ENCODE peak calls at places on chromosomes 11 and 22, in eight cellular contexts. D, V, J, F, P, L, T and B are unnamed samples. For H3K27me3 and H3K4me1, the result is how much of the 10 kb centered on the place peaks cover.

GRCh38 chr11:68314886-68315580 is 2.6 kb downstream of the LRP5 start:
- DNase-seq in D (peak), V (peak), J (peak), F (no peak), P (no peak), L (no peak), T (peak), B (peak)

GRCh38 chr22:35611891-35612576 is 5.1 kb downstream of the MB start:
- DNase-seq in D (no peak), V (no peak), J (no peak), F (no peak), P (no peak), L (no peak), T (no peak), B (no peak)

GRCh38 chr11:85114786-85115185 is 512.4 kb downstream of the DLG2 start:
- DNase-seq in D (no peak), V (no peak), J (peak), F (no peak), P (no peak), L (no peak), T (no peak), B (no peak)

GRCh38 chr11:9137293-9138132 is 46.1 kb upstream of the SCUBE2 start:
- DNase-seq in D (peak), V (peak), J (peak), F (peak), P (peak), L (peak), T (peak), B (peak)

GRCh38 chr11:120112174-120112796 is 25.6 kb downstream of the TRIM29 start:
- DNase-seq in D (no peak), V (no peak), J (no peak), F (no peak), P (no peak), L (no peak), T (peak), B (peak)

GRCh38 chr22:49725516-49725915 is 102.2 kb downstream of the BRD1 start:
- DNase-seq in D (no peak), V (no peak), J (no peak), F (no peak), P (no peak), L (no peak), T (no peak), B (no peak)

GRCh38 chr22:22030493-22031182 is 48.1 kb upstream of the TOP3B start:
- DNase-seq in D (no peak), V (peak), J (peak), F (no peak), P (no peak), L (no peak), T (peak), B (no peak)

GRCh38 chr11:101960231-101960630 is 43.9 kb upstream of the ANGPTL5 start:
- DNase-seq in D (no peak), V (no peak), J (no peak), F (no peak), P (no peak), L (no peak), T (no peak), B (no peak)

GRCh38 chr11:197741-198235 is 4.9 kb downstream of the SCGB1C1 start:
- DNase-seq in D (no peak), V (no peak), J (no peak), F (no peak), P (peak), L (peak), T (no peak), B (peak)

GRCh38 chr11:134555510-134555909 is 143.5 kb upstream of the B3GAT1 start:
- DNase-seq in D (no peak), V (no peak), J (no peak), F (no peak), P (no peak), L (no peak), T (no peak), B (no peak)

GRCh38 chr11:134554861-134555260 is 142.8 kb upstream of the B3GAT1 start:
- DNase-seq in D (no peak), V (no peak), J (no peak), F (no peak), P (no peak), L (no peak), T (no peak), B (no peak)

GRCh38 chr11:134554106-134554505 is 142.1 kb upstream of the B3GAT1 start:
- DNase-seq in D (no peak), V (no peak), J (no peak), F (no peak), P (no peak), L (no peak), T (no peak), B (no peak)

GRCh38 chr11:134557571-134558257 is 145.7 kb upstream of the B3GAT1 start:
- DNase-seq in D (no peak), V (no peak), J (no peak), F (no peak), P (peak), L (no peak), T (no peak), B (no peak)

GRCh38 chr11:134556186-134556585 is 144.1 kb upstream of the B3GAT1 start:
- DNase-seq in D (no peak), V (no peak), J (no peak), F (no peak), P (no peak), L (no peak), T (no peak), B (no peak)
- H3K27me3 ChIP-seq in D (under half), V (under half), J (under half), F (under half), P (under half), L (under half), T (under half), B (under half)

GRCh38 chr11:60905551-60906113 is 753 bp downstream of the PRPF19 start:
- DNase-seq in D (peak), V (no peak), J (peak), F (peak), P (no peak), L (no peak), T (no peak), B (peak)
- H3K4me3 ChIP-seq in D (peak), V (peak), J (peak), F (peak), P (peak), L (peak), T (peak), B (peak)

GRCh38 chr11:12248330-12248729 is 129.0 kb upstream of the PARVA start:
- DNase-seq in D (peak), V (no peak), J (peak), F (no peak), P (peak), L (no peak), T (no peak), B (no peak)

GRCh38 chr11:12249590-12250260 is 127.6 kb upstream of the PARVA start:
- DNase-seq in D (peak), V (no peak), J (no peak), F (no peak), P (no peak), L (no peak), T (no peak), B (no peak)

GRCh38 chr11:12258451-12258850 is 118.9 kb upstream of the PARVA start:
- DNase-seq in D (no peak), V (no peak), J (peak), F (no peak), P (no peak), L (no peak), T (peak), B (peak)

GRCh38 chr11:12251651-12252560 is 125.5 kb upstream of the PARVA start:
- DNase-seq in D (no peak), V (no peak), J (no peak), F (no peak), P (no peak), L (no peak), T (no peak), B (peak)

GRCh38 chr11:12253843-12254281 is 123.5 kb upstream of the PARVA start:
- DNase-seq in D (no peak), V (no peak), J (no peak), F (no peak), P (no peak), L (no peak), T (no peak), B (peak)
- H3K4me1 ChIP-seq in D (under half), V (under half), J (under half), F (under half), P (under half), L (under half), T (under half), B (under half)

GRCh38 chr11:2789331-2789730 is 89.5 kb upstream of the KCNQ1OT1 start:
- DNase-seq in D (peak), V (no peak), J (no peak), F (no peak), P (no peak), L (peak), T (no peak), B (peak)
- H3K27me3 ChIP-seq in D (under half), V (under half), J (under half), F (under half), P (under half), L (under half), T (under half), B (half or more)

GRCh38 chr11:19393941-19394340 is 153.2 kb upstream of the E2F8 start:
- DNase-seq in D (no peak), V (no peak), J (peak), F (no peak), P (no peak), L (no peak), T (no peak), B (no peak)
- H3K4me3 ChIP-seq in D (no peak), V (no peak), J (no peak), F (no peak), P (no peak), L (no peak), T (no peak), B (no peak)

GRCh38 chr11:86941077-86941870 is 13.9 kb downstream of the FZD4 start:
- DNase-seq in D (no peak), V (no peak), J (peak), F (no peak), P (no peak), L (no peak), T (no peak), B (no peak)

GRCh38 chr11:86941871-86942208 is 13.4 kb downstream of the FZD4 start:
- DNase-seq in D (no peak), V (no peak), J (no peak), F (no peak), P (no peak), L (no peak), T (no peak), B (peak)

GRCh38 chr11:86938900-86939880 is 16.0 kb downstream of the FZD4 start:
- DNase-seq in D (no peak), V (peak), J (peak), F (no peak), P (no peak), L (no peak), T (peak), B (peak)

GRCh38 chr11:86938203-86938899 is 16.8 kb downstream of the FZD4 start:
- DNase-seq in D (no peak), V (no peak), J (no peak), F (no peak), P (no peak), L (no peak), T (peak), B (no peak)

DNA sequence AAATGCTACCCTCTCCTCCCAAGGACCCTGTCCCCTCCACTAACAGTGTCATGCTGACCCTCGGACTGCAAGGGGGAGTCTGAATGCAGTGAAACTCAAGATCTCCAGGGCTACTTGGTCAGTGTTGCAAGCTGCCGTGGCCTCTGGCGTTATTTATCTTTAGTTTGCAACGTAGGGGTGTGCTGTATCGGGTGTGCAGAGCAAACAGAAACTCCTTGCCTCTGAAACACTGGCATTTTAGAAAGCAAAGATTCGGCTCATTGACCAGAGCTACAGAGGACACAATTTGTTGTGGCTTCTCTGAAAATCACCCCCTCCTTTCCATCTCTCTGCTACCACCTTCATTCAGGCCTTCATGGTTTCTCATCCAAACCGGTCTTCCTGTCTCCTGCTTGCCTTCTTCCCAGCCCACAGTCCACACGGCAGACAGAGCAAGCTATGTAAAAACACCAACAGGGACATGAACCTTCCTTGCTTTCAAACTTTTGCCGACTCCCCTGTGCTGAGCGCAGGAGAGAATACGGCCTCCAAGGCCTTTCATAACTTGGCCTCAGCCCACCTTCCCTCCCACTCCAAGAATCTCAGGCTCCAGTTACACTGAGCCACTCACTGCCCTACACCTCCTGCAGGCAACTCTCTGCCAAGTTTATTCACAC is 14.9 kb downstream of the FZD4 start:
- DNase-seq in D (peak), V (peak), J (peak), F (no peak), P (no peak), L (no peak), T (peak), B (peak)
- H3K4me1 ChIP-seq in D (under half), V (half or more), J (under half), F (under half), P (under half), L (under half), T (under half), B (under half)

GRCh38 chr11:69703711-69704507 is at the start of gene FGF19:
- DNase-seq in D (no peak), V (no peak), J (no peak), F (no peak), P (no peak), L (no peak), T (peak), B (peak)

GRCh38 chr11:69707156-69707555 is 3.3 kb upstream of the FGF19 start:
- DNase-seq in D (no peak), V (no peak), J (no peak), F (no peak), P (no peak), L (no peak), T (peak), B (no peak)

GRCh38 chr11:69704508-69705245 is 855 bp upstream of the FGF19 start:
- DNase-seq in D (no peak), V (peak), J (no peak), F (no peak), P (no peak), L (no peak), T (peak), B (peak)

GRCh38 chr11:69705246-69705856 is 1.5 kb upstream of the FGF19 start:
- DNase-seq in D (no peak), V (no peak), J (no peak), F (no peak), P (no peak), L (no peak), T (no peak), B (peak)

DNA sequence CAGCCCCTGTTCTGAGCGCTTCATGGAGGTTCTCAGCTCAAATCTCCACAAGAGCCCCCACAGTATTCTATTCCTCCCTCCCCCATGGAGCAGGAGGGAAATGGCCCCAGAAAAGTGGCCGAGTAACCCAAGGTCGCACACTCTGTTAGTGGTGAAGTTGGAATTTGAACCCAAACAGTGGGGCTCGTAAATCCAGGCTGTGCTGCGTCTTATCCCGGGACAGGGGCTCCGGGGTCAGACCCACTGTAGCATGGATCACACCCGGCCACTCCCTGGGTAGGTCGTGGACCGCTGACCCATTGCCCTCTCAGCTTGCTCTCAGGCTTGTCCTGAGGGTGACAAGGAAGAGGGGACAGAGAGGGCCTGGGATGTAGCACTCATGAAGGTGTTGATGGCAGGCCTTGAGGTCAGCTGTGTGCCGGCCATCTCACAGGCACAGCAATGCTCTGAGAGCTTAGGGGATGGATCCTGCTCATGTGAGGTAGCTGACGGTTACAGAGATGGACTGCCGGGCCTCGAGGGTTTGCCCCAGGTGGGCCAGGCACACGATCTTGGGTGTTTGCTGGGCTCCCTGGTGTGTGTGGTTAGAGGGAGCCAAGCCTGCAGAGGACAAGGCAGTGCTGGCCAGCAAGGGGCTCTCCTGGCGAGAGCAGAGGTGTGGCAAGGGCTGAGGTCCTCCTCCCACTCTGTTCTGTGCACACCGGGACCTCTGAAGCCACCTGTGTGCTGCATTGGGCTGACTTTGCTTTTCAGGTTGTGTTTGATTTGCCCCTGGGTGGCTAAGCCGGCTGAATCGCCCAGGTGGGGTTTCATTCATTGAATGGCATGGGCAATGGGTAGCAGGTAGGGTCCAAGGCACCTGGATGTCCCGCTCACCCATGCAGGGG is 2.3 kb upstream of the FGF19 start:
- DNase-seq in D (no peak), V (no peak), J (no peak), F (no peak), P (no peak), L (no peak), T (no peak), B (peak)
- H3K27me3 ChIP-seq in D (under half), V (half or more), J (half or more), F (under half), P (half or more), L (half or more), T (under half), B (half or more)

GRCh38 chr22:37267128-37267587 is 15.2 kb upstream of the CYTH4 start:
- DNase-seq in D (peak), V (peak), J (no peak), F (peak), P (peak), L (no peak), T (peak), B (peak)
- H3K4me3 ChIP-seq in D (no peak), V (no peak), J (peak), F (peak), P (peak), L (peak), T (peak), B (peak)

GRCh38 chr22:44024288-44024908 is at the start of gene PARVB:
- DNase-seq in D (peak), V (peak), J (no peak), F (no peak), P (peak), L (peak), T (no peak), B (peak)

GRCh38 chr22:44026630-44027511 is 2.8 kb downstream of the PARVB start:
- DNase-seq in D (peak), V (no peak), J (peak), F (peak), P (peak), L (peak), T (peak), B (peak)

GRCh38 chr22:44028091-44028490 is 4.0 kb downstream of the PARVB start:
- DNase-seq in D (no peak), V (no peak), J (no peak), F (no peak), P (no peak), L (no peak), T (no peak), B (no peak)

GRCh38 chr22:44025171-44026065 is 1.3 kb downstream of the PARVB start:
- DNase-seq in D (peak), V (no peak), J (no peak), F (no peak), P (peak), L (peak), T (peak), B (peak)

DNA sequence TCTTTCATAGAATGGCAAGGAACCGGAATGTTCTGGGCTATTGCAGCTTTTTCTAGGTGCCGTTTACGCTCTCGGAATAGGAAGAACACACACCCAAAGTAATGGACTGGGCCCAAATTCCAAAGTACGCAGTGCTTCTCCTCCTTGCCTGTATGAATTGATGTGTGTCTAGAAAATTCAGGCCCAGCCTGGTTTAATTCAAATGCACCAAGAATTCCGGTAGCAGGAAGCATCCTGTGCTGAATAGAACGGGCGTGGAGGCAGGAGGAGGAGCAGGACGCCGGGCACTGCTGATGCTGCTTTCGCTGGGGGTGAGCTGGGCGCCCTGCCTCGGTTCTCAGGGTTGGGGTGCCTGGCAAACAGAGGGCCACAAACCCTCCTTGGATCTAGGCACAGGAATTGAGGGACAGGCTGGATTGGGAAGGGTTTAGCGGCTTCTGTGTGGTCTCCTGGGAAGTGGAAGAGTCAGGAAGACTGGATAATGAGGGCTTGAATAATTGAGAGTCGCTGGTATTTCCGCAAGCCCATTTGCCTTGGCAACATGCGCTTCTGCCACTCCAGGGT is 2.0 kb downstream of the PARVB start:
- DNase-seq in D (no peak), V (no peak), J (no peak), F (no peak), P (no peak), L (no peak), T (no peak), B (peak)
- H3K4me1 ChIP-seq in D (under half), V (under half), J (under half), F (under half), P (under half), L (under half), T (half or more), B (under half)